ENCODE peak calls at places on chromosomes 2 and 18, in seven cellular contexts. S, E, F, M, Z, H and O are unnamed samples.

GRCh38 chr2:44360749-44361329 is 455 bp downstream of the PREPL start:
- DNase-seq in S (no peak), E (peak), F (no peak), M (peak), Z (no peak), H (no peak), O (no peak)

GRCh38 chr2:231052494-231053451 is 3.9 kb upstream of the PSMD1 start:
- DNase-seq in S (peak), E (peak), F (peak), M (peak), Z (peak), H (peak), O (peak)

GRCh38 chr2:65404988-65405697 is 27.3 kb downstream of the SPRED2 start:
- DNase-seq in S (no peak), E (no peak), F (no peak), M (no peak), Z (no peak), H (no peak), O (no peak)

GRCh38 chr2:128270306-128271185 is 48.1 kb downstream of the HS6ST1 start:
- DNase-seq in S (no peak), E (no peak), F (peak), M (no peak), Z (no peak), H (no peak), O (no peak)

GRCh38 chr2:8511868-8512612 is 169.8 kb upstream of the ID2 start:
- DNase-seq in S (no peak), E (peak), F (peak), M (no peak), Z (no peak), H (no peak), O (no peak)

GRCh38 chr18:13362051-13362450 is 143.5 kb downstream of the LDLRAD4 start:
- DNase-seq in S (no peak), E (no peak), F (no peak), M (no peak), Z (no peak), H (no peak), O (no peak)

GRCh38 chr2:37287966-37288365 is 36.7 kb downstream of the PRKD3 start:
- DNase-seq in S (no peak), E (no peak), F (no peak), M (no peak), Z (no peak), H (no peak), O (no peak)

GRCh38 chr2:185475868-185476267 is 262.7 kb upstream of the FSIP2 start:
- DNase-seq in S (no peak), E (no peak), F (no peak), M (no peak), Z (no peak), H (no peak), O (no peak)

GRCh38 chr2:11040992-11041391 is 114.3 kb upstream of the SLC66A3 start:
- DNase-seq in S (no peak), E (no peak), F (no peak), M (no peak), Z (no peak), H (no peak), O (no peak)

GRCh38 chr2:181690851-181691250 is 10.5 kb upstream of the NEUROD1 start:
- DNase-seq in S (no peak), E (no peak), F (no peak), M (no peak), Z (no peak), H (no peak), O (no peak)

GRCh38 chr2:100809486-100809885 is 10.5 kb upstream of the NPAS2 start:
- DNase-seq in S (no peak), E (no peak), F (no peak), M (no peak), Z (no peak), H (no peak), O (no peak)

GRCh38 chr2:240576436-240577205 is 8.3 kb downstream of the RNPEPL1 start:
- DNase-seq in S (no peak), E (no peak), F (peak), M (no peak), Z (no peak), H (no peak), O (no peak)

GRCh38 chr2:217671871-217672270 is 330.9 kb downstream of the TNS1 start:
- DNase-seq in S (no peak), E (no peak), F (no peak), M (no peak), Z (no peak), H (no peak), O (no peak)

GRCh38 chr2:28071221-28071620 is 180.7 kb downstream of the BABAM2 start:
- DNase-seq in S (no peak), E (no peak), F (no peak), M (no peak), Z (no peak), H (no peak), O (no peak)

GRCh38 chr18:79107886-79108285 is 38.7 kb downstream of the ATP9B start:
- DNase-seq in S (no peak), E (no peak), F (no peak), M (no peak), Z (no peak), H (no peak), O (no peak)

GRCh38 chr2:74199871-74200305 is 1.5 kb downstream of the MTHFD2 start:
- DNase-seq in S (no peak), E (peak), F (no peak), M (no peak), Z (no peak), H (no peak), O (no peak)

GRCh38 chr2:66440692-66441091 is 5.8 kb downstream of the MEIS1 start:
- DNase-seq in S (no peak), E (no peak), F (peak), M (no peak), Z (no peak), H (peak), O (no peak)

GRCh38 chr2:216539791-216540241 is 41.2 kb downstream of the RPL37A start:
- DNase-seq in S (no peak), E (peak), F (peak), M (peak), Z (no peak), H (peak), O (peak)

GRCh38 chr2:200356794-200357472 is 50.4 kb downstream of the SPATS2L start:
- DNase-seq in S (no peak), E (peak), F (no peak), M (no peak), Z (no peak), H (no peak), O (no peak)

GRCh38 chr2:134336352-134336751 is 82.5 kb downstream of the MGAT5 start:
- DNase-seq in S (no peak), E (peak), F (no peak), M (no peak), Z (no peak), H (no peak), O (no peak)

GRCh38 chr2:10949835-10950234 is 38.1 kb downstream of the KCNF1 start:
- DNase-seq in S (no peak), E (no peak), F (no peak), M (no peak), Z (no peak), H (no peak), O (no peak)

GRCh38 chr2:127695491-127696472 is 5.5 kb upstream of the SFT2D3 start:
- DNase-seq in S (peak), E (peak), F (peak), M (no peak), Z (no peak), H (peak), O (peak)

GRCh38 chr2:174590928-174591648 is 6.5 kb downstream of the WIPF1 start:
- DNase-seq in S (no peak), E (peak), F (no peak), M (no peak), Z (no peak), H (no peak), O (no peak)

GRCh38 chr2:206800501-206801416 is 35.4 kb downstream of the FASTKD2 start:
- DNase-seq in S (peak), E (peak), F (no peak), M (peak), Z (peak), H (peak), O (peak)

GRCh38 chr2:43340945-43341356 is 114.5 kb upstream of the ZFP36L2 start:
- DNase-seq in S (no peak), E (peak), F (no peak), M (no peak), Z (no peak), H (no peak), O (no peak)

GRCh38 chr2:63050186-63050915 is at the start of gene OTX1:
- DNase-seq in S (peak), E (peak), F (peak), M (no peak), Z (peak), H (peak), O (peak)

GRCh38 chr2:164560181-164560792 is 61.0 kb downstream of the GRB14 start:
- DNase-seq in S (peak), E (peak), F (no peak), M (no peak), Z (no peak), H (no peak), O (no peak)

GRCh38 chr2:171482877-171483276 is 39.4 kb upstream of the CYBRD1 start:
- DNase-seq in S (no peak), E (peak), F (no peak), M (no peak), Z (no peak), H (no peak), O (no peak)

GRCh38 chr2:69345434-69345833 is 41.6 kb downstream of the GFPT1 start:
- DNase-seq in S (no peak), E (no peak), F (no peak), M (no peak), Z (no peak), H (no peak), O (no peak)

GRCh38 chr2:30165050-30165520 is 18.3 kb downstream of the YPEL5 start:
- DNase-seq in S (peak), E (peak), F (no peak), M (peak), Z (peak), H (peak), O (peak)

GRCh38 chr2:43358688-43359201 is 132.3 kb upstream of the ZFP36L2 start:
- DNase-seq in S (no peak), E (peak), F (no peak), M (no peak), Z (no peak), H (no peak), O (no peak)

GRCh38 chr2:174740718-174741117 is 23.6 kb downstream of the CHRNA1 start:
- DNase-seq in S (no peak), E (no peak), F (no peak), M (no peak), Z (no peak), H (no peak), O (no peak)

GRCh38 chr2:65097844-65098243 is 32.1 kb downstream of the RAB1A start:
- DNase-seq in S (no peak), E (no peak), F (no peak), M (no peak), Z (no peak), H (no peak), O (no peak)

GRCh38 chr18:50287441-50288347 is at the start of gene CXXC1:
- DNase-seq in S (peak), E (peak), F (peak), M (peak), Z (peak), H (peak), O (peak)
- TF ChIP-seq POLR2A in S (no peak), E (no peak), F (no peak), M (no peak), Z (peak), H (peak), O (peak)

GRCh38 chr2:26764906-26765305 is 822 bp downstream of the SLC35F6 start:
- DNase-seq in S (no peak), E (no peak), F (no peak), M (no peak), Z (no peak), H (no peak), O (no peak)
- H3K27ac ChIP-seq in S (peak), E (peak), F (peak), M (peak), Z (peak), H (peak), O (peak)

DNA sequence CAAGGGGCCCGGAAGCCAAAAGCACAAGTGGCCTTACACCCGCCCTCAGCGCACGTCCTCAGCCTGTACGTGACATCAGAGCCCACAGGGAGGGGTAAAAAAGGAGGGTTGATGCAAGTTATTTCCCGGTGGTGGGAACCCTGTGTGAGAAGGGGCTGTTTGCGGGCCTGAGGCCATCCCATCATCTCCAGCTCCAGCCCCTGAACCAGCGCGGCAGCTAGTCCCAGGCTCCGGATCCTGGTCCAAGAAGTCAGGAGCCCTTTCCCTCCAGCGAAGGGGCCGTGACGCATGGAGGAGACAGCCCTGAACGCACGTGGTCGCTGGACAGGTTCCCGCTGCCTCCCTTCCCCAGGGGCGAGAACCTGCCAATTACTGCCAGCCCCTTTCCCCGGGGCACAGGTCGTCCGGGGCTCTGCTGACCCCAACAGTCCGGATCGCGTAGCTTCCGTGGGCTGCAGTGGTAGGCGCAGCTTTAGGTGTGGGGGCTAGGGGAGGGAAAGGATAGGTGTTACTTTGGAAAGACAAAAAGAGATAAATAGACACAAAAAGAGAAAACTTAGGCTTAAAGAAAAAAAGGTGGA is 1.3 kb upstream of the LRP2 start:
- DNase-seq in S (no peak), E (no peak), F (peak), M (peak), Z (peak), H (no peak), O (peak)
- TF ChIP-seq CTCF in S (no peak), E (no peak), F (no peak), M (no peak), Z (no peak), H (no peak), O (peak)

GRCh38 chr2:2059199-2059598 is 271.9 kb downstream of the MYT1L start:
- DNase-seq in S (no peak), E (no peak), F (no peak), M (no peak), Z (no peak), H (no peak), O (no peak)

GRCh38 chr2:2057125-2057721 is 273.9 kb downstream of the MYT1L start:
- DNase-seq in S (peak), E (no peak), F (peak), M (peak), Z (peak), H (peak), O (peak)

GRCh38 chr2:2054363-2054882 is 276.7 kb downstream of the MYT1L start:
- DNase-seq in S (no peak), E (no peak), F (no peak), M (no peak), Z (no peak), H (no peak), O (no peak)

GRCh38 chr2:2060431-2060830 is 270.6 kb downstream of the MYT1L start:
- DNase-seq in S (no peak), E (no peak), F (no peak), M (no peak), Z (no peak), H (no peak), O (no peak)

DNA sequence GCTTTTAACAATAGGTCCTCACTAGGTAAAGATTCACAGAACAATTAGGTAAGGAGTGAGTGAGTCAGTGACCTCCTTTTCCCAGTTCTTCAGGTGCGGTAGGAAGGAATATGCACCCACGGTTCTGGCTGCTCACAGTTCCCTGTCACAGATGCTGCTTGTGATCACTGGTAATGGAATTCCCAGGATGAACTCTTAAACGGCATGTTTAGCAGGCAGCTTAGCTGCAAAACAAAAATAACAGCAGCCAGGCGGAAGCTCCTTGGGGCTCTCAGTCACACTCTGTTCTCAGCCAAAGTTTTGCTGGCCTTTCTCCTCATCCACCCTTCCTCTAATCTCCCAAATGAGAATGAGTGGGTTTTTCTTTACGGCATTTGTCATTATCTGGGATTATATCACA is 274.5 kb downstream of the MYT1L start:
- DNase-seq in S (no peak), E (no peak), F (no peak), M (no peak), Z (no peak), H (no peak), O (no peak)
- TF ChIP-seq POLR2A in S (no peak), E (no peak), F (no peak), M (no peak), Z (no peak), H (no peak), O (no peak)

DNA sequence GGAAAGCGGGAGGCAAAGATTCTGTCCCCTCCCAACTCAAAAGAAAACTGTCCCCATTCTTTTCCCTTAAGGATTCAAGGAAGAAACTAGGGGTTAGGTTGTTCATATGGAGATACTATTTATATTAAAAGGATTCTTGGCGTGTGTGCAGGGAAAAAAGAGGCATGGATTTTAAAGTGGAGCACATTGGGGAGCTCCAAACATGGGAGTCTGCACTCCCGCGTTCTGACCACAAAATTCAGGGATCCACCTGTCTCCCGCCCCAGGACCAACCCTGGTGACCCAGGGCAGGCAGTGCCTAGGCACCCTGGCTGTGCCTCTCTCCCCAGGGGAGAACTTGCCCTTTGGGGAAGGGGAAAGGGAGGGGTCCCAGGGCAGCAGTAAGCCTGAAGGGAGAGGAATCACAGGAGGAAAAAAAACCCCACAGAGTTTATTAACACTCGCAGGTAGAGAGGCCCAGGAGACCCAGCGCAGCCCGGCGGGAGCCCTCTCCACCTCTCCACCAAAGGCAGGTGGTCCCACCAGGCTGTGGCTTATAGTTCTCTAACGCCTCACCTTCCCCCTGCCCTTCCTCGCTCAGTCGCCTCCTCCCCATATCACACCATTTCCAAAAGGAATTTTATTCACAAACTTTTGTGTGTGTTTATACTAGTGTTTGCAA is 2.2 kb downstream of the PTGR3 start:
- DNase-seq in S (no peak), E (no peak), F (no peak), M (no peak), Z (no peak), H (no peak), O (no peak)
- H3K27ac ChIP-seq in S (no peak), E (peak), F (no peak), M (peak), Z (no peak), H (peak), O (peak)

DNA sequence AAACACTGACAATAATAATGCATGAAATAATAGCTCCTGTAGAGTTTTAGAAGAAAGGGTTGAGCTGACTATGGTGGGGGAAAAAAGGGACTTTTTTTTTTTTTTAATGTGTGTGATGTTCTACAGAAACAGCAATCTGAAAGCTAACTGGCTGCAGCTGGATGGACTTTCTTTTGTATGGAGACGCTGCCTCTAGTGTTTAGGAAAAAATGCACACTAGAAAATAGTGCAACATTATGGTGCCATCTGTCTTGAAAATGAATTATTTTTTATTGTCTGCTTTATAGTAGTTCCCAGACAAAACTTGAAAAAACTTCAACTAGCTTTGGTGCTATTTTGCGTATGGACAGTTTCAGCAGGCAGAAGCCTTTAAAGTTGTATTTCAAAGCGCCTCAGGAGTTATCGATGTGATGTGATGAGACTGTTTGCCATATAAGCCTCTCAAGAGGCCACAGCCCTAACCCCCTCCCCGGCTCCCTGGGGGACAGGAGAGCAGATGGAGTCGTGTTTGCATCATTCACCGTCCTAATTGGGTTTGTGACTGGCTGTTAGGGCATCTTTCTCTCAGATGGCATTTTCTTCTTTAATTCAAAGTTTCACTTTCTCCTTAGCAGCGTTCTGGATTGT is 86.9 kb downstream of the LTBP1 start:
- DNase-seq in S (peak), E (peak), F (no peak), M (no peak), Z (no peak), H (peak), O (no peak)
- TF ChIP-seq CTCF in S (peak), E (peak), F (no peak), M (no peak), Z (peak), H (peak), O (peak)